ENCODE peak calls at places on chromosomes 3 and 15, in seven cellular contexts. E is MM.1S, C is HL-60, F is caudate nucleus, U is cardiac muscle cell, P is RWPE1, L is SJSA1. O is an unnamed sample.

GRCh38 chr3:162487138-162487537 is 990.5 kb downstream of the OTOL1 start:
- DNase-seq in E (no peak), C (no peak), F (no peak), U (no peak), P (no peak), L (no peak), O (no peak)

GRCh38 chr15:71687902-71688508 is 122.3 kb upstream of the NR2E3 start:
- DNase-seq in E (no peak), C (no peak), F (no peak), U (no peak), P (no peak), L (no peak), O (no peak)

GRCh38 chr15:100276519-100276918 is 65.3 kb downstream of the ADAMTS17 start:
- DNase-seq in E (no peak), C (no peak), F (no peak), U (peak), P (no peak), L (no peak), O (no peak)

GRCh38 chr3:123026551-123027291 is 842 bp downstream of the SEMA5B start:
- DNase-seq in E (no peak), C (no peak), F (no peak), U (peak), P (no peak), L (no peak), O (no peak)

GRCh38 chr15:65466901-65467300 is 44.2 kb upstream of the IGDCC4 start:
- DNase-seq in E (no peak), C (no peak), F (no peak), U (no peak), P (no peak), L (no peak), O (no peak)

GRCh38 chr3:19970289-19970688 is 23.4 kb downstream of the RAB5A start:
- DNase-seq in E (no peak), C (no peak), F (no peak), U (no peak), P (no peak), L (no peak), O (no peak)

GRCh38 chr15:95174281-95174680 is 942.9 kb downstream of the MCTP2 start:
- DNase-seq in E (no peak), C (no peak), F (no peak), U (no peak), P (no peak), L (no peak), O (no peak)

GRCh38 chr15:60044636-60045273 is 40.6 kb downstream of the FOXB1 start:
- DNase-seq in E (peak), C (no peak), F (no peak), U (no peak), P (no peak), L (no peak), O (no peak)

GRCh38 chr3:56940331-56940730 is 120.1 kb upstream of the SPATA12 start:
- DNase-seq in E (no peak), C (no peak), F (no peak), U (no peak), P (no peak), L (no peak), O (no peak)

GRCh38 chr3:196288141-196288460 is 575 bp upstream of the PCYT1A start:
- DNase-seq in E (no peak), C (no peak), F (no peak), U (no peak), P (no peak), L (no peak), O (no peak)

GRCh38 chr3:66450389-66451022 is 50.3 kb downstream of the LRIG1 start:
- DNase-seq in E (no peak), C (no peak), F (no peak), U (no peak), P (no peak), L (no peak), O (peak)

GRCh38 chr3:194983121-194983520 is 287.8 kb downstream of the XXYLT1 start:
- DNase-seq in E (no peak), C (no peak), F (no peak), U (no peak), P (no peak), L (peak), O (no peak)

GRCh38 chr3:181839915-181840295 is 128.2 kb downstream of the SOX2 start:
- DNase-seq in E (peak), C (no peak), F (no peak), U (no peak), P (no peak), L (no peak), O (no peak)

GRCh38 chr3:101702726-101703125 is 16.2 kb upstream of the RPL24 start:
- DNase-seq in E (no peak), C (no peak), F (no peak), U (no peak), P (no peak), L (no peak), O (no peak)

GRCh38 chr3:105022813-105023212 is 343.9 kb upstream of the ALCAM start:
- DNase-seq in E (no peak), C (no peak), F (no peak), U (no peak), P (no peak), L (no peak), O (no peak)

GRCh38 chr3:126522363-126522788 is 1.6 kb upstream of the CHST13 start:
- DNase-seq in E (peak), C (peak), F (no peak), U (peak), P (peak), L (no peak), O (peak)

GRCh38 chr3:58161435-58162398 is 49.1 kb downstream of the DNASE1L3 start:
- DNase-seq in E (no peak), C (no peak), F (no peak), U (no peak), P (peak), L (peak), O (no peak)

GRCh38 chr3:131053021-131053420 is 26.3 kb downstream of the NEK11 start:
- DNase-seq in E (no peak), C (no peak), F (no peak), U (no peak), P (no peak), L (no peak), O (no peak)

GRCh38 chr3:135694142-135694541 is 271.4 kb upstream of the PPP2R3A start:
- DNase-seq in E (no peak), C (no peak), F (no peak), U (peak), P (no peak), L (no peak), O (no peak)

GRCh38 chr3:9257092-9257491 is 7.6 kb upstream of the SRGAP3 start:
- DNase-seq in E (no peak), C (no peak), F (no peak), U (no peak), P (no peak), L (no peak), O (no peak)

GRCh38 chr15:81098884-81099601 is 35.0 kb upstream of the CFAP161 start:
- DNase-seq in E (no peak), C (peak), F (no peak), U (no peak), P (no peak), L (no peak), O (no peak)
- H3K27ac ChIP-seq in E (no peak), C (no peak), F (no peak), U (no peak), P (peak), L (no peak), O (no peak)

GRCh38 chr3:39082652-39083313 is 24.6 kb downstream of the GORASP1 start:
- DNase-seq in E (no peak), C (no peak), F (no peak), U (no peak), P (no peak), L (no peak), O (no peak)
- H3K27ac ChIP-seq in E (no peak), C (no peak), F (no peak), U (no peak), P (no peak), L (no peak), O (no peak)

GRCh38 chr3:90031121-90031520 is 923.7 kb downstream of the EPHA3 start:
- DNase-seq in E (no peak), C (no peak), F (no peak), U (no peak), P (no peak), L (no peak), O (no peak)
- H3K27ac ChIP-seq in E (no peak), C (no peak), F (no peak), U (no peak), P (no peak), L (no peak), O (no peak)

GRCh38 chr3:30645077-30645476 is 38.7 kb downstream of the TGFBR2 start:
- DNase-seq in E (no peak), C (no peak), F (no peak), U (no peak), P (no peak), L (no peak), O (no peak)

GRCh38 chr3:30643763-30644462 is 37.5 kb downstream of the TGFBR2 start:
- DNase-seq in E (no peak), C (no peak), F (no peak), U (no peak), P (no peak), L (no peak), O (no peak)

GRCh38 chr3:30646181-30646876 is 39.9 kb downstream of the TGFBR2 start:
- DNase-seq in E (no peak), C (peak), F (no peak), U (no peak), P (no peak), L (no peak), O (no peak)

GRCh38 chr3:30642715-30643361 is 36.4 kb downstream of the TGFBR2 start:
- DNase-seq in E (peak), C (no peak), F (no peak), U (no peak), P (no peak), L (no peak), O (no peak)

DNA sequence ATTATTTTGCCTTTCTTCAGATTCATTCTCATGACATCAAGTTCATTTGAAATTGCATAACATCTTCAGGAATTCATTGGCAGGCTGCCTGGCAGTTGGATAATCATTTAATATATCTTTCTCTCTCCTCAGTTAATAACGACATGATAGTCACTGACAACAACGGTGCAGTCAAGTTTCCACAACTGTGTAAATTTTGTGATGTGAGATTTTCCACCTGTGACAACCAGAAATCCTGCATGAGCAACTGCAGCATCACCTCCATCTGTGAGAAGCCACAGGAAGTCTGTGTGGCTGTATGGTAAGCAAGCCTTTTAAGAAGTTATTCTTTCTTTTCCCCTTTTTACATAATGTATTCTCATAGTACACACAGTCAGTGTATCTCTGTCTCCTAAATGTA is 38.2 kb downstream of the TGFBR2 start:
- DNase-seq in E (peak), C (peak), F (no peak), U (no peak), P (no peak), L (no peak), O (no peak)
- H3K27ac ChIP-seq in E (peak), C (peak), F (no peak), U (no peak), P (no peak), L (no peak), O (no peak)

GRCh38 chr15:56981160-56981559 is 62.7 kb downstream of the TCF12 start:
- DNase-seq in E (no peak), C (no peak), F (no peak), U (no peak), P (no peak), L (no peak), O (no peak)

GRCh38 chr15:56982987-56983386 is 64.5 kb downstream of the TCF12 start:
- DNase-seq in E (no peak), C (no peak), F (no peak), U (no peak), P (no peak), L (no peak), O (no peak)

GRCh38 chr15:56977232-56977631 is 58.8 kb downstream of the TCF12 start:
- DNase-seq in E (no peak), C (no peak), F (no peak), U (no peak), P (no peak), L (no peak), O (no peak)

GRCh38 chr15:56980474-56980873 is 62.0 kb downstream of the TCF12 start:
- DNase-seq in E (no peak), C (no peak), F (no peak), U (no peak), P (no peak), L (no peak), O (no peak)

DNA sequence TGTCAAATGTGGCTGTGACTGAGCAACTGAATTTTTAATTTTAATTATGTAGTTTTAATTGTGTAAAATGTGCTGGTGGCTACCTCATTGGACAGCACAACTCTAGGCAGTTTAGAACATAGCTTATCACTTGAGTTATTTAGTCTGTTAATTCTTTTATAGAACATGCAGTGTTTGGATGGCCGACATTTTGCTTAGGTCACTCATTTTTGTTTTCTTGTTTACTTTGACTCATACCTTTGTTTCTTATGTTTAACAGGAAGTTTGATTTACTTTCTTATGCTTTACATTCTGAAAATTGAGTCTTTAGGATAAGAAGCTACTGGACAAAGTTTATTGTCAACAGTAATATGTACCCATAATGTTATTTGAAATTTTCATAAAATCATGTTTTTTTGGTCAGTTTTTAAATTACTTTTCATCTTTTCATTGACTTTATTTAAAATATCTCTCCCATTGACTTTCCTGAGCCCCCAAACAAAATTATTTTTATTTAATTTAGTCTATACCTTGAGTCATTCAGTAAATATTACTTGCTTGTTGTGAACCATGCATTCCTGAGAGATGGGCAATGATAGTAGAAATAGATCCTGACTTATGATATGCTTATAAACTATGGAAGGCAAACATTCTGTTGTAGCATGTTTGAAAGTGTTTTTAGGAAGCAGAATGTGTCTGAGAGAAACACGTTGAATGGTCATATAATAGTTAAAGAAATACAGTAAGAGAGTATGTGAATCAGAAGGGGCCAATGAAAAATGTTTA is 60.6 kb downstream of the TCF12 start:
- DNase-seq in E (no peak), C (no peak), F (no peak), U (no peak), P (peak), L (no peak), O (no peak)
- H3K27ac ChIP-seq in E (no peak), C (no peak), F (no peak), U (no peak), P (no peak), L (peak), O (no peak)

GRCh38 chr3:38476157-38476756 is 19.9 kb upstream of the EXOG start:
- DNase-seq in E (no peak), C (no peak), F (no peak), U (no peak), P (no peak), L (no peak), O (no peak)
- H3K27ac ChIP-seq in E (no peak), C (no peak), F (no peak), U (no peak), P (no peak), L (no peak), O (no peak)

GRCh38 chr3:187277129-187277462 is 14.4 kb downstream of the MASP1 start:
- DNase-seq in E (no peak), C (no peak), F (no peak), U (no peak), P (no peak), L (no peak), O (no peak)

GRCh38 chr3:187274315-187274976 is 17.1 kb downstream of the MASP1 start:
- DNase-seq in E (no peak), C (no peak), F (no peak), U (no peak), P (no peak), L (no peak), O (no peak)

GRCh38 chr3:187280644-187281043 is 10.9 kb downstream of the MASP1 start:
- DNase-seq in E (no peak), C (no peak), F (no peak), U (no peak), P (no peak), L (no peak), O (no peak)

GRCh38 chr3:187274977-187275338 is 16.6 kb downstream of the MASP1 start:
- DNase-seq in E (no peak), C (no peak), F (peak), U (no peak), P (no peak), L (no peak), O (peak)

GRCh38 chr3:187276397-187277128 is 15.0 kb downstream of the MASP1 start:
- DNase-seq in E (no peak), C (no peak), F (no peak), U (no peak), P (no peak), L (no peak), O (no peak)
- H3K27ac ChIP-seq in E (no peak), C (no peak), F (no peak), U (peak), P (no peak), L (no peak), O (no peak)